ENCODE peak calls at places on chromosomes 7 and 10, in five cellular contexts. B is OCI-LY7, E is heart right ventricle, G is lower lobe of right lung, U is right cardiac atrium. N is an unnamed sample.
A peak's percentile ranks its signal among the peaks of the same experiment; 100 is the strongest.

GRCh38 chr7:20665096-20665495 is 49.6 kb downstream of the ABCB5 start:
- DNase-seq in U (no peak), G (no peak), E (no peak), B (no peak), N (no peak)

GRCh38 chr7:11552676-11553075 is 279.3 kb downstream of the THSD7A start:
- DNase-seq in B (no peak), U (no peak), E (no peak), G (no peak), N (no peak)

GRCh38 chr7:100655908-100656674 is at the start of gene ACTL6B:
- DNase-seq in E (peak; percentile 70), G (peak; percentile 67), U (peak; percentile 80), B (no peak), N (no peak)

GRCh38 chr10:112912441-112912911 is 37.6 kb upstream of the TCF7L2 start:
- DNase-seq in E (no peak), U (no peak), B (no peak), G (no peak), N (no peak)

GRCh38 chr10:74177140-74177677 is 26.2 kb downstream of the ADK start:
- DNase-seq in E (peak; percentile 29), B (peak; percentile 43), G (peak; percentile 64), U (peak; percentile 73), N (peak; percentile 62)

GRCh38 chr7:12703881-12704280 is 16.4 kb downstream of the ARL4A start:
- DNase-seq in G (no peak), B (no peak), E (no peak), U (no peak), N (no peak)

GRCh38 chr7:91325731-91326130 is 61.5 kb downstream of the FZD1 start:
- DNase-seq in U (no peak), G (no peak), B (no peak), E (no peak), N (no peak)

GRCh38 chr7:64802699-64803098 is 8.5 kb downstream of the ZNF138 start:
- DNase-seq in B (no peak), E (no peak), U (no peak), G (no peak), N (no peak)

GRCh38 chr10:79446451-79447020 is 1.1 kb upstream of the ZCCHC24 start:
- DNase-seq in E (peak; percentile 84), B (no peak), G (peak; percentile 83), U (peak; percentile 93), N (peak; percentile 43)

GRCh38 chr10:4514445-4515108 is 311.4 kb upstream of the AKR1E2 start:
- DNase-seq in B (peak; percentile 9), U (peak; percentile 85), E (peak; percentile 42), G (peak; percentile 61), N (no peak)

GRCh38 chr10:95759233-95759826 is 3.4 kb downstream of the ENTPD1 start:
- DNase-seq in E (no peak), U (no peak), B (no peak), G (no peak), N (no peak)
- H3K4me3 ChIP-seq in E (no peak overlapping the region), U (no peak overlapping the region), B (peak overlapping the region; percentile 31), G (no peak overlapping the region), N (no peak overlapping the region)

DNA sequence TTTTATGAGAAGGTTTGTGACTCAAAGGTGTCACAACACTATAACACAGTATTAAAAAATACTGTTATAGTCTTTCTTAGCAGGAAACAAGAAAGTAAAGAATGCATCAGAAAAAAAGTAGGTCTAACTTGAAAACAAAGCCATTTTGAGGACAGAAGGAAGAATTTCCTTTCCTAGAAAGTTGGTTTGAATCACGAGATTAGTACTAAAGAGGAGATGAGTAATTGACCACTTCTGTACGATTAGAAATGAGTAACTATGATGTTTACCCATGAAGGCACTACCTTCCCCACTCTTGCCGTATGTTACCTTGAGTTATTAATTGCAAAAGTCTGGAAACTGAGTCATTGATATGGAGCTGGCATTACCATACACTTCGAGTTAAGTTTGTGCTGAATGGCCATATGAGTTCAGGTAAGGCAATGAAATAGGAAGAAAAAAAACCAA is 65.2 kb downstream of the FAM185A start:
- DNase-seq in B (no peak), E (no peak), G (no peak), U (no peak), N (no peak)
- H3K4me3 ChIP-seq in B (no peak overlapping the region), E (no peak overlapping the region), G (no peak overlapping the region), U (no peak overlapping the region), N (no peak overlapping the region)

DNA sequence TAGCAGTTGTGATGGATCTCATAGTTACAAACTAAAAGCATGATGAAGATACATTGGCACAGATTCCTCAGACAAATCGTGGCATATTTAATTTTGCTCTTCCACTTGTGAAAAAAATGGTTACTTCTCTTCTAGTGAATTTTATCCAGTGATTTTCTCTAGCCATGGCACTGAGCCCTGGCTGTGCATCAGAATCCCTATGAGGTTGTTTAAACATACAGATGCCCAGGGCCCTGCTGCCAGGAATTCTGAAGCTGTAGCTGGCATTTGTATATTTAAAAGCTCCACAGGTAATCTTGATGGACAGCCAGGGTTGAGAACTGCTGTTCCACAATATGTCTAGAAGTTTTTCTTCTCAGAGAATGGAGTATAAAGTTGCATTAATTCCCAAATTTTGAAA is 299.9 kb upstream of the NEBL start:
- DNase-seq in U (no peak), B (no peak), E (no peak), G (no peak), N (no peak)
- H3K4me3 ChIP-seq in U (no peak overlapping the region), B (no peak overlapping the region), E (no peak overlapping the region), G (no peak overlapping the region), N (no peak overlapping the region)

GRCh38 chr10:99930731-99931550 is 78.8 kb downstream of the DNMBP start:
- DNase-seq in B (no peak), E (no peak), U (no peak), G (peak; percentile 50), N (no peak)
- H3K4me3 ChIP-seq in B (no peak overlapping the region), E (no peak overlapping the region), U (no peak overlapping the region), G (peak overlapping the region; percentile 41), N (no peak overlapping the region)

GRCh38 chr7:71372991-71373390 is 241.0 kb downstream of the GALNT17 start:
- DNase-seq in E (no peak), G (no peak), U (no peak), B (no peak), N (no peak)

GRCh38 chr7:71377469-71377868 is 245.5 kb downstream of the GALNT17 start:
- DNase-seq in B (no peak), U (no peak), G (no peak), E (no peak), N (no peak)

GRCh38 chr7:71377062-71377461 is 245.1 kb downstream of the GALNT17 start:
- DNase-seq in B (no peak), E (no peak), U (no peak), G (no peak), N (no peak)
- H3K4me3 ChIP-seq in B (no peak overlapping the region), E (no peak overlapping the region), U (no peak overlapping the region), G (no peak overlapping the region), N (no peak overlapping the region)

GRCh38 chr7:35465791-35466336 is 212.0 kb upstream of the TBX20 start:
- DNase-seq in B (no peak), E (peak; percentile 76), U (peak; percentile 91), G (peak; percentile 84), N (no peak)
- H3K4me3 ChIP-seq in B (no peak overlapping the region), E (no peak overlapping the region), U (no peak overlapping the region), G (no peak overlapping the region), N (no peak overlapping the region)

DNA sequence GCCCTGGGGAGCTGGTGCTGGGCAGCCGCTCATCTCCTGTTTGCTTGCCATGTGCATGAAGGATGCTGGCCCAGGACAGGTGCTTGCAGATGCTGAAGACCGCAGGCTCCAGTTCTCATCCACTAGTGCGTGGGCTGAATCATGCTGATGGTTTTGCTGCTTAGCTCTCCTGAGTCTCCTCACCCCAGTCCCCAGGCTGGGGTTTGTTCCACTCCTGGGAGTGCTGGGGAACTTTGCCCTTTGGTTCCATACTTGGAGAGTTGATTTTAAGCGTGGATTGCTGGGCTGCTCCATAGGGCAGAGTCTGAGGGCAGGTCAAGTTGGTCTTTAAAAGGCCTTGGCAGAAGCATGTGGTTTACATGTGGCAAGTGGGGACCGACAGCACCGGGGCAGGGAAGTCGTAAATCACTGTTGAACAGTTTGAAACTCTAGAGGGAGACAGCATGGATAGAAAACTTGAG is 9.1 kb downstream of the DYNC2I1 start:
- DNase-seq in U (no peak), G (no peak), E (no peak), B (no peak), N (no peak)
- H3K4me3 ChIP-seq in U (no peak overlapping the region), G (no peak overlapping the region), E (no peak overlapping the region), B (no peak overlapping the region), N (no peak overlapping the region)